ENCODE peak calls at places on chromosomes 13 and 19, in seven cellular contexts. One of them, this sample, is unnamed.

GRCh38 chr13:74201530-74201929 is 67.3 kb upstream of the KLF12 start:
- DNase-seq in breast epithelium: no peak
- DNase-seq in RWPE1: no peak
- DNase-seq in choroid plexus epithelial cell: no peak
- DNase-seq in dorsolateral prefrontal cortex: no peak
- DNase-seq in IMR-90: no peak
- DNase-seq in lower leg skin: no peak
- DNase-seq in this sample: no peak

GRCh38 chr13:102555914-102556553 is 40.8 kb upstream of the TPP2 start:
- DNase-seq in breast epithelium: no peak
- DNase-seq in RWPE1: peak
- DNase-seq in choroid plexus epithelial cell: peak
- DNase-seq in dorsolateral prefrontal cortex: no peak
- DNase-seq in IMR-90: peak
- DNase-seq in lower leg skin: no peak
- DNase-seq in this sample: peak

GRCh38 chr13:90091611-90092010 is 1255.9 kb upstream of the MIR17HG start:
- DNase-seq in breast epithelium: no peak
- DNase-seq in RWPE1: no peak
- DNase-seq in choroid plexus epithelial cell: no peak
- DNase-seq in dorsolateral prefrontal cortex: no peak
- DNase-seq in IMR-90: no peak
- DNase-seq in lower leg skin: no peak
- DNase-seq in this sample: no peak

GRCh38 chr13:43284162-43284561 is 260.8 kb downstream of the DNAJC15 start:
- DNase-seq in breast epithelium: no peak
- DNase-seq in RWPE1: peak
- DNase-seq in choroid plexus epithelial cell: peak
- DNase-seq in dorsolateral prefrontal cortex: no peak
- DNase-seq in IMR-90: peak
- DNase-seq in lower leg skin: no peak
- DNase-seq in this sample: no peak

GRCh38 chr13:109529964-109530363 is 256.4 kb downstream of the IRS2 start:
- DNase-seq in breast epithelium: no peak
- DNase-seq in RWPE1: no peak
- DNase-seq in choroid plexus epithelial cell: no peak
- DNase-seq in dorsolateral prefrontal cortex: no peak
- DNase-seq in IMR-90: no peak
- DNase-seq in lower leg skin: no peak
- DNase-seq in this sample: no peak

GRCh38 chr19:34253711-34254551 is 423 bp upstream of the GARRE1 start:
- DNase-seq in breast epithelium: peak
- DNase-seq in RWPE1: peak
- DNase-seq in choroid plexus epithelial cell: peak
- DNase-seq in dorsolateral prefrontal cortex: peak
- DNase-seq in IMR-90: peak
- DNase-seq in lower leg skin: peak
- DNase-seq in this sample: no peak

GRCh38 chr13:106561551-106562170 is 6.3 kb downstream of the ARGLU1 start:
- DNase-seq in breast epithelium: no peak
- DNase-seq in RWPE1: no peak
- DNase-seq in choroid plexus epithelial cell: peak
- DNase-seq in dorsolateral prefrontal cortex: no peak
- DNase-seq in IMR-90: peak
- DNase-seq in lower leg skin: no peak
- DNase-seq in this sample: peak

GRCh38 chr13:99256283-99256682 is 1.9 kb downstream of the GPR18 start:
- DNase-seq in breast epithelium: no peak
- DNase-seq in RWPE1: no peak
- DNase-seq in choroid plexus epithelial cell: peak
- DNase-seq in dorsolateral prefrontal cortex: no peak
- DNase-seq in IMR-90: no peak
- DNase-seq in lower leg skin: no peak
- DNase-seq in this sample: no peak

GRCh38 chr13:33123066-33123940 is 107.1 kb downstream of the KL start:
- DNase-seq in breast epithelium: no peak
- DNase-seq in RWPE1: no peak
- DNase-seq in choroid plexus epithelial cell: peak
- DNase-seq in dorsolateral prefrontal cortex: no peak
- DNase-seq in IMR-90: peak
- DNase-seq in lower leg skin: peak
- DNase-seq in this sample: no peak

GRCh38 chr19:53123400-53123799 is 9.3 kb downstream of the ZNF415 start:
- DNase-seq in breast epithelium: no peak
- DNase-seq in RWPE1: no peak
- DNase-seq in choroid plexus epithelial cell: no peak
- DNase-seq in dorsolateral prefrontal cortex: no peak
- DNase-seq in IMR-90: no peak
- DNase-seq in lower leg skin: no peak
- DNase-seq in this sample: no peak

GRCh38 chr19:55086730-55087541 is 11.3 kb downstream of the EPS8L1 start:
- DNase-seq in breast epithelium: peak
- DNase-seq in RWPE1: peak
- DNase-seq in choroid plexus epithelial cell: peak
- DNase-seq in dorsolateral prefrontal cortex: peak
- DNase-seq in IMR-90: peak
- DNase-seq in lower leg skin: peak
- DNase-seq in this sample: peak

GRCh38 chr19:44737238-44738160 is 11.0 kb upstream of the BCL3 start:
- DNase-seq in breast epithelium: no peak
- DNase-seq in RWPE1: no peak
- DNase-seq in choroid plexus epithelial cell: peak
- DNase-seq in dorsolateral prefrontal cortex: no peak
- DNase-seq in IMR-90: peak
- DNase-seq in lower leg skin: no peak
- DNase-seq in this sample: peak

GRCh38 chr13:109055850-109056249 is 426.4 kb downstream of the MYO16 start:
- DNase-seq in breast epithelium: no peak
- DNase-seq in RWPE1: no peak
- DNase-seq in choroid plexus epithelial cell: no peak
- DNase-seq in dorsolateral prefrontal cortex: no peak
- DNase-seq in IMR-90: no peak
- DNase-seq in lower leg skin: no peak
- DNase-seq in this sample: no peak

GRCh38 chr19:2381151-2381822 is 21.2 kb downstream of the TMPRSS9 start:
- DNase-seq in breast epithelium: no peak
- DNase-seq in RWPE1: no peak
- DNase-seq in choroid plexus epithelial cell: peak
- DNase-seq in dorsolateral prefrontal cortex: peak
- DNase-seq in IMR-90: peak
- DNase-seq in lower leg skin: no peak
- DNase-seq in this sample: no peak

GRCh38 chr13:96696501-96696900 is 297.8 kb downstream of the OXGR1 start:
- DNase-seq in breast epithelium: no peak
- DNase-seq in RWPE1: no peak
- DNase-seq in choroid plexus epithelial cell: peak
- DNase-seq in dorsolateral prefrontal cortex: no peak
- DNase-seq in IMR-90: no peak
- DNase-seq in lower leg skin: no peak
- DNase-seq in this sample: no peak

GRCh38 chr13:29758591-29759114 is 91.8 kb downstream of the UBL3 start:
- DNase-seq in breast epithelium: no peak
- DNase-seq in RWPE1: no peak
- DNase-seq in choroid plexus epithelial cell: peak
- DNase-seq in dorsolateral prefrontal cortex: no peak
- DNase-seq in IMR-90: no peak
- DNase-seq in lower leg skin: no peak
- DNase-seq in this sample: peak

GRCh38 chr13:23868521-23868920 is 20.7 kb downstream of the MIPEP start:
- DNase-seq in breast epithelium: no peak
- DNase-seq in RWPE1: peak
- DNase-seq in choroid plexus epithelial cell: peak
- DNase-seq in dorsolateral prefrontal cortex: no peak
- DNase-seq in IMR-90: peak
- DNase-seq in lower leg skin: no peak
- DNase-seq in this sample: no peak

GRCh38 chr13:48976677-48977625 is 1.2 kb downstream of the FNDC3A start:
- DNase-seq in breast epithelium: no peak
- DNase-seq in RWPE1: no peak
- DNase-seq in choroid plexus epithelial cell: peak
- DNase-seq in dorsolateral prefrontal cortex: peak
- DNase-seq in IMR-90: no peak
- DNase-seq in lower leg skin: no peak
- DNase-seq in this sample: no peak

GRCh38 chr13:36819811-36820140 is 754 bp downstream of the RFXAP start:
- DNase-seq in breast epithelium: no peak
- DNase-seq in RWPE1: peak
- DNase-seq in choroid plexus epithelial cell: peak
- DNase-seq in dorsolateral prefrontal cortex: no peak
- DNase-seq in IMR-90: peak
- DNase-seq in lower leg skin: no peak
- DNase-seq in this sample: no peak

GRCh38 chr13:83845121-83845520 is 37.2 kb downstream of the SLITRK1 start:
- DNase-seq in breast epithelium: no peak
- DNase-seq in RWPE1: no peak
- DNase-seq in choroid plexus epithelial cell: no peak
- DNase-seq in dorsolateral prefrontal cortex: no peak
- DNase-seq in IMR-90: peak
- DNase-seq in lower leg skin: no peak
- DNase-seq in this sample: no peak

GRCh38 chr19:16670291-16670690 is 9.4 kb downstream of the TMEM38A start:
- DNase-seq in breast epithelium: no peak
- DNase-seq in RWPE1: no peak
- DNase-seq in choroid plexus epithelial cell: no peak
- DNase-seq in dorsolateral prefrontal cortex: no peak
- DNase-seq in IMR-90: no peak
- DNase-seq in lower leg skin: no peak
- DNase-seq in this sample: no peak

GRCh38 chr19:38554676-38555141 is 63.0 kb downstream of the MAP4K1 start:
- DNase-seq in breast epithelium: no peak
- DNase-seq in RWPE1: no peak
- DNase-seq in choroid plexus epithelial cell: no peak
- DNase-seq in dorsolateral prefrontal cortex: no peak
- DNase-seq in IMR-90: no peak
- DNase-seq in lower leg skin: no peak
- DNase-seq in this sample: no peak

GRCh38 chr19:38557205-38557799 is 60.5 kb downstream of the MAP4K1 start:
- DNase-seq in breast epithelium: no peak
- DNase-seq in RWPE1: no peak
- DNase-seq in choroid plexus epithelial cell: no peak
- DNase-seq in dorsolateral prefrontal cortex: no peak
- DNase-seq in IMR-90: no peak
- DNase-seq in lower leg skin: no peak
- DNase-seq in this sample: no peak

GRCh38 chr19:38556521-38557174 is 61.1 kb downstream of the MAP4K1 start:
- DNase-seq in breast epithelium: no peak
- DNase-seq in RWPE1: no peak
- DNase-seq in choroid plexus epithelial cell: peak
- DNase-seq in dorsolateral prefrontal cortex: no peak
- DNase-seq in IMR-90: no peak
- DNase-seq in lower leg skin: no peak
- DNase-seq in this sample: no peak

GRCh38 chr19:38551450-38551813 is 66.3 kb downstream of the MAP4K1 start:
- DNase-seq in breast epithelium: no peak
- DNase-seq in RWPE1: no peak
- DNase-seq in choroid plexus epithelial cell: no peak
- DNase-seq in dorsolateral prefrontal cortex: no peak
- DNase-seq in IMR-90: no peak
- DNase-seq in lower leg skin: no peak
- DNase-seq in this sample: peak

DNA sequence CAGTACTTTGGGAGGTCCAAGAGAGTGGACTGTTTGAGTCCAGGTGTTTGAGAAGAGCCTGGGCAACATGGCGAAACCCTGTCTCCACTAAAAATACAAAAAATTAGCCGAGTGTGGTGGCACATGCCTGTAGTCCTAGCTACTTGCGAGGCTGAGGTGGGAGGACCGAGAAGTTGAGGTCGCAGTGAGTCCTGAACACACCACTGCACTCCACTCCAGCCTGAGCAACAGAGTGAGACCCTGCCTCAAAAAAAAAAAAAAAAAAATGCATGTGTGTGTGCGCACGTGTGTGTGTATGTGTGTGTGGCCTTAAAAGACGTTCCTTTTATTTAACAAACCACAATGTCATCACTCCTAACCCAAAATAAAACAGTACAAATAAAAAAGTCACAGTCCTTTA is 62.6 kb downstream of the MAP4K1 start:
- DNase-seq in breast epithelium: no peak
- DNase-seq in RWPE1: no peak
- DNase-seq in choroid plexus epithelial cell: no peak
- DNase-seq in dorsolateral prefrontal cortex: no peak
- DNase-seq in IMR-90: no peak
- DNase-seq in lower leg skin: no peak
- DNase-seq in this sample: no peak
- TF ChIP-seq CTCF in breast epithelium: no peak
- TF ChIP-seq CTCF in RWPE1: no peak
- TF ChIP-seq CTCF in choroid plexus epithelial cell: no peak
- TF ChIP-seq CTCF in dorsolateral prefrontal cortex: no peak
- TF ChIP-seq CTCF in IMR-90: no peak
- TF ChIP-seq CTCF in lower leg skin: no peak
- TF ChIP-seq CTCF in this sample: no peak

GRCh38 chr19:41688687-41689086 is 617 bp upstream of the CEACAM7 start:
- DNase-seq in breast epithelium: peak
- DNase-seq in RWPE1: no peak
- DNase-seq in choroid plexus epithelial cell: no peak
- DNase-seq in dorsolateral prefrontal cortex: no peak
- DNase-seq in IMR-90: no peak
- DNase-seq in lower leg skin: no peak
- DNase-seq in this sample: no peak

GRCh38 chr19:41689993-41690800 is 2.1 kb upstream of the CEACAM7 start:
- DNase-seq in breast epithelium: no peak
- DNase-seq in RWPE1: no peak
- DNase-seq in choroid plexus epithelial cell: no peak
- DNase-seq in dorsolateral prefrontal cortex: no peak
- DNase-seq in IMR-90: no peak
- DNase-seq in lower leg skin: peak
- DNase-seq in this sample: no peak

GRCh38 chr19:41690801-41691065 is 2.7 kb upstream of the CEACAM7 start:
- DNase-seq in breast epithelium: no peak
- DNase-seq in RWPE1: no peak
- DNase-seq in choroid plexus epithelial cell: no peak
- DNase-seq in dorsolateral prefrontal cortex: no peak
- DNase-seq in IMR-90: no peak
- DNase-seq in lower leg skin: no peak
- DNase-seq in this sample: no peak

GRCh38 chr19:41694196-41694595 is 6.1 kb upstream of the CEACAM7 start:
- DNase-seq in breast epithelium: no peak
- DNase-seq in RWPE1: no peak
- DNase-seq in choroid plexus epithelial cell: no peak
- DNase-seq in dorsolateral prefrontal cortex: no peak
- DNase-seq in IMR-90: no peak
- DNase-seq in lower leg skin: peak
- DNase-seq in this sample: no peak

GRCh38 chr19:41691268-41691970 is 3.3 kb upstream of the CEACAM7 start:
- DNase-seq in breast epithelium: no peak
- DNase-seq in RWPE1: peak
- DNase-seq in choroid plexus epithelial cell: peak
- DNase-seq in dorsolateral prefrontal cortex: no peak
- DNase-seq in IMR-90: no peak
- DNase-seq in lower leg skin: peak
- DNase-seq in this sample: peak
- TF ChIP-seq CTCF in breast epithelium: peak
- TF ChIP-seq CTCF in RWPE1: peak
- TF ChIP-seq CTCF in choroid plexus epithelial cell: peak
- TF ChIP-seq CTCF in dorsolateral prefrontal cortex: peak
- TF ChIP-seq CTCF in IMR-90: peak
- TF ChIP-seq CTCF in lower leg skin: no peak
- TF ChIP-seq CTCF in this sample: peak

GRCh38 chr19:50460161-50460765 is 16.0 kb upstream of the EMC10 start:
- DNase-seq in breast epithelium: no peak
- DNase-seq in RWPE1: peak
- DNase-seq in choroid plexus epithelial cell: peak
- DNase-seq in dorsolateral prefrontal cortex: no peak
- DNase-seq in IMR-90: peak
- DNase-seq in lower leg skin: no peak
- DNase-seq in this sample: peak
- TF ChIP-seq CTCF in breast epithelium: no peak
- TF ChIP-seq CTCF in RWPE1: no peak
- TF ChIP-seq CTCF in choroid plexus epithelial cell: peak
- TF ChIP-seq CTCF in dorsolateral prefrontal cortex: no peak
- TF ChIP-seq CTCF in IMR-90: no peak
- TF ChIP-seq CTCF in lower leg skin: no peak
- TF ChIP-seq CTCF in this sample: peak

GRCh38 chr19:46489445-46490272 is 6.0 kb downstream of the PNMA8B start:
- DNase-seq in breast epithelium: no peak
- DNase-seq in RWPE1: no peak
- DNase-seq in choroid plexus epithelial cell: peak
- DNase-seq in dorsolateral prefrontal cortex: no peak
- DNase-seq in IMR-90: peak
- DNase-seq in lower leg skin: peak
- DNase-seq in this sample: no peak
- TF ChIP-seq CTCF in breast epithelium: no peak
- TF ChIP-seq CTCF in RWPE1: no peak
- TF ChIP-seq CTCF in choroid plexus epithelial cell: peak
- TF ChIP-seq CTCF in dorsolateral prefrontal cortex: peak
- TF ChIP-seq CTCF in IMR-90: no peak
- TF ChIP-seq CTCF in lower leg skin: no peak
- TF ChIP-seq CTCF in this sample: no peak

This sample was measured in GM13977.